ENCODE peak calls at places on chromosomes 6 and 20, in six cellular contexts. K is activated CD4-positive, alpha-beta memory T cell treated with anti-CD3 and anti-CD28 coated beads for 36 hours; C is stimulated activated CD4-positive, alpha-beta T cell treated with anti-CD3 and anti-CD28 coated beads, Interleukin-12 subunit alpha, Interleukin-12 subunit beta, amount 100 ng/mL, for 4 hours; M is cardiac muscle cell; Q is NCI-H2081; R is left cardiac atrium. L is an unnamed sample.

GRCh38 chr6:14873132-14873531 is 372.7 kb upstream of the JARID2 start:
- DNase-seq in M (no peak), C (no peak), R (no peak), Q (no peak), K (no peak), L (no peak)

GRCh38 chr6:33987531-33988021 is 158.3 kb downstream of the GRM4 start:
- DNase-seq in K (peak; percentile 2), C (no peak), M (no peak), R (no peak), Q (peak; percentile 79), L (no peak)

GRCh38 chr6:125453516-125453915 is 151.7 kb upstream of the HDDC2 start:
- DNase-seq in M (no peak), R (no peak), Q (no peak), C (no peak), K (no peak), L (no peak)

GRCh38 chr6:156809034-156809433 is 31.9 kb downstream of the ARID1B start:
- DNase-seq in M (no peak), K (no peak), C (no peak), Q (peak; percentile 36), R (no peak), L (no peak)

GRCh38 chr6:83160167-83160566 is 32.9 kb downstream of the PGM3 start:
- DNase-seq in C (no peak), M (peak; percentile 63), Q (no peak), R (no peak), K (no peak), L (no peak)

GRCh38 chr6:106511274-106512047 is 117.8 kb downstream of the RTN4IP1 start:
- DNase-seq in M (peak; percentile 44), R (peak; percentile 25), Q (no peak), K (peak; percentile 62), C (no peak), L (peak; percentile 80)

GRCh38 chr20:56285496-56285895 is 37.0 kb downstream of the MC3R start:
- DNase-seq in K (no peak), M (no peak), C (no peak), R (no peak), Q (no peak), L (no peak)

GRCh38 chr20:51531141-51531710 is 11.3 kb downstream of the NFATC2 start:
- DNase-seq in K (peak; percentile 91), M (no peak), C (peak; percentile 68), R (no peak), Q (peak; percentile 87), L (no peak)

GRCh38 chr6:17684134-17684533 is 22.6 kb downstream of the NUP153 start:
- DNase-seq in C (no peak), Q (no peak), R (no peak), K (no peak), M (no peak), L (no peak)

GRCh38 chr6:152458648-152459047 is 178.5 kb downstream of the SYNE1 start:
- DNase-seq in Q (no peak), K (no peak), M (no peak), R (no peak), C (no peak), L (no peak)

GRCh38 chr6:142500265-142500786 is 198.5 kb downstream of the ADGRG6 start:
- DNase-seq in R (no peak), C (no peak), M (no peak), K (no peak), Q (no peak), L (no peak)

GRCh38 chr20:62952373-62953166 is at the start of gene SLC17A9:
- DNase-seq in M (peak; percentile 30), C (peak; percentile 33), R (peak; percentile 87), Q (no peak), K (peak; percentile 61), L (peak; percentile 88)

GRCh38 chr20:21713470-21713869 is 8.0 kb downstream of the PAX1 start:
- DNase-seq in R (no peak), C (no peak), K (no peak), Q (no peak), M (no peak), L (no peak)

L was measured in aorta.